ENCODE peak calls at places on chromosome 9, in five cellular contexts. C is tibial artery, L is uterus, P is ovary, U is A549. G is an unnamed sample. For H3K9me3, the result is how much of the 10 kb centered on the place peaks cover.

GRCh38 chr9:111527347-111527746 is 2.4 kb downstream of the ZNF483 start:
- DNase-seq in C (no peak), L (no peak), P (no peak), U (no peak), G (no peak)

GRCh38 chr9:89853931-89854330 is 249.1 kb downstream of the GADD45G start:
- DNase-seq in C (no peak), L (peak), P (no peak), U (no peak), G (no peak)

GRCh38 chr9:77375956-77376532 is 198.7 kb downstream of the VPS13A start:
- DNase-seq in C (no peak), L (no peak), P (no peak), U (no peak), G (no peak)

GRCh38 chr9:136711751-136712689 is at the start of gene DIPK1B:
- DNase-seq in C (no peak), L (no peak), P (peak), U (no peak), G (no peak)

GRCh38 chr9:123217148-123217585 is 51.2 kb downstream of the STRBP start:
- DNase-seq in C (no peak), L (no peak), P (no peak), U (no peak), G (no peak)

GRCh38 chr9:122788831-122789230 is at the start of gene OR5C1:
- DNase-seq in C (no peak), L (no peak), P (no peak), U (no peak), G (no peak)

GRCh38 chr9:78221425-78221824 is 14.4 kb upstream of the CEP78 start:
- DNase-seq in C (no peak), L (no peak), P (no peak), U (no peak), G (no peak)

GRCh38 chr9:90559075-90560073 is 83.2 kb downstream of the DIRAS2 start:
- DNase-seq in C (no peak), L (no peak), P (no peak), U (no peak), G (no peak)

GRCh38 chr9:126612813-126613641 is 701 bp upstream of the LMX1B start:
- DNase-seq in C (peak), L (no peak), P (no peak), U (no peak), G (no peak)

GRCh38 chr9:75967556-75967955 is 77.1 kb downstream of the PCSK5 start:
- DNase-seq in C (no peak), L (no peak), P (no peak), U (no peak), G (no peak)

GRCh38 chr9:33127881-33128280 is 39.3 kb downstream of the B4GALT1 start:
- DNase-seq in C (no peak), L (no peak), P (no peak), U (no peak), G (no peak)

GRCh38 chr9:91680998-91681397 is 257.4 kb upstream of the NFIL3 start:
- DNase-seq in C (no peak), L (no peak), P (no peak), U (no peak), G (no peak)

GRCh38 chr9:16044116-16044881 is 491.5 kb downstream of the CCDC171 start:
- DNase-seq in C (no peak), L (no peak), P (no peak), U (no peak), G (no peak)

GRCh38 chr9:92384373-92384772 is 20.0 kb downstream of the OGN start:
- DNase-seq in C (no peak), L (no peak), P (no peak), U (no peak), G (no peak)

GRCh38 chr9:102594216-102594615 is 400.9 kb upstream of the CYLC2 start:
- DNase-seq in C (no peak), L (no peak), P (no peak), U (no peak), G (no peak)

GRCh38 chr9:32351845-32352244 is 32.6 kb upstream of the ACO1 start:
- DNase-seq in C (no peak), L (no peak), P (no peak), U (peak), G (no peak)

GRCh38 chr9:19479874-19480273 is 71.1 kb downstream of the ACER2 start:
- DNase-seq in C (no peak), L (no peak), P (no peak), U (no peak), G (no peak)

GRCh38 chr9:138052635-138053320 is 175.2 kb downstream of the CACNA1B start:
- DNase-seq in C (no peak), L (no peak), P (no peak), U (no peak), G (no peak)

GRCh38 chr9:126613656-126614055 is at the start of gene LMX1B:
- DNase-seq in C (peak), L (no peak), P (no peak), U (peak), G (peak)

GRCh38 chr9:121609845-121610637 is 41.4 kb upstream of the DAB2IP start:
- DNase-seq in C (peak), L (peak), P (peak), U (peak), G (peak)

GRCh38 chr9:136312436-136312835 is 8.5 kb upstream of the CCDC187 start:
- DNase-seq in C (no peak), L (peak), P (peak), U (peak), G (peak)

GRCh38 chr9:123678878-123679329 is 251.0 kb downstream of the DENND1A start:
- DNase-seq in C (no peak), L (no peak), P (no peak), U (no peak), G (no peak)

GRCh38 chr9:1303911-1304310 is 253.8 kb downstream of the DMRT2 start:
- DNase-seq in C (no peak), L (no peak), P (no peak), U (no peak), G (no peak)

GRCh38 chr9:1296331-1296730 is 246.2 kb downstream of the DMRT2 start:
- DNase-seq in C (no peak), L (no peak), P (no peak), U (no peak), G (no peak)

GRCh38 chr9:1294641-1295040 is 244.5 kb downstream of the DMRT2 start:
- DNase-seq in C (no peak), L (no peak), P (no peak), U (no peak), G (no peak)

GRCh38 chr9:1298027-1298426 is 247.9 kb downstream of the DMRT2 start:
- DNase-seq in C (no peak), L (no peak), P (no peak), U (no peak), G (no peak)
- H3K9me3 ChIP-seq in C (under half), L (under half), P (under half), U (under half), G (under half)

GRCh38 chr9:8907863-8908262 is 1108.3 kb upstream of the DMAC1 start:
- DNase-seq in C (no peak), L (no peak), P (no peak), U (peak), G (no peak)
- H3K27ac ChIP-seq in C (no peak), L (no peak), P (no peak), U (no peak), G (no peak)

GRCh38 chr9:13088734-13089427 is 190.6 kb downstream of the MPDZ start:
- DNase-seq in C (peak), L (no peak), P (peak), U (peak), G (no peak)
- TF ChIP-seq CTCF in C (peak), L (peak), P (peak), U (peak), G (peak)

GRCh38 chr9:100359057-100359456 is 6.3 kb upstream of the TEX10 start:
- DNase-seq in C (no peak), L (no peak), P (no peak), U (no peak), G (no peak)
- H3K9me3 ChIP-seq in C (under half), L (under half), P (under half), U (under half), G (under half)

DNA sequence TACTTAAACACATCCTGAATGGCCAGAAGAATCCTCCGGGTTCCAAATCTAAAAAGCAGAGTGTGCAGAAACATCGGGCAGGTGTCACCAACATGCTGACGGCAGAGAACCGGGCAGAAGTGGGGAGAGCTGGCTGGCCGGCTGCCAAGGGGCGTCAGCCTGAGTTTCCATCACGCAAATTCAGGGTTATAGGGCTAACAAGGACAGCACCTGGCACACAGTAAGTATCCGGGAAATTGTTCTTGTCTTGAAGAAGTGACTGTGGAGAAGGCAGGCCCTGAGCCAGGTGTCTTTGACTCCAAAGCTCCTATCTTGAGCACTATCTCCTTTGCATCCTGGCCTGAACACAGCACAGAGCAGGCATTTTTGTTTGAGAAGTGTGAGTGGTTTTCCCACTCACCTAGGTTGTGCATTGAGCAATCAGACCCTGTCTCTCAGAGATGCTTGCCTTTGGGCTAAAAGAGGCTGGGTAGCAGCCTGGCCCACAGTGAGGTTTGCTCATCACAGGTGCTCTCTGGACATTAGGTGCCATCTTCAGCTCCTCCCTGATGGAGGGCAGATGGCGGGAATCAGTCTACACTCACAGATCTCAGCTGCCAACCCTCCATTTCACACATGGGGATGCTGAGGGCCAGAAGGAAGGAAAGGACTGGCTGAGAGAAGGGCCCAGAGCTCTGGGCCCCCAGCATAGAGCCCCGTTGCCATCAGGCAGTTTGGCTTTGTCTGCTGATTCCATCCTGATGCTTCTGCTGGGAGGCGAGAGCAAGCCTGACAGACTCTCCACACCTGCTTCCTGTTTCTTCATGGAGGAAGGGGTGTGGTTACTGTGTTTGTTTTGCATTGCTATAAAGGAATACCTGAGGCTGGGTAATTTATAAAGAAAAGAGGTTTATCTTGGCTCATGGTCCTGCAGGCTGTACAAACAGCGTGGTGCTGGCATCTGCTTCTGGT is 52.8 kb downstream of the WHRN start:
- DNase-seq in C (no peak), L (no peak), P (no peak), U (no peak), G (no peak)
- H3K27ac ChIP-seq in C (no peak), L (peak), P (no peak), U (no peak), G (no peak)

GRCh38 chr9:4327504-4328191 is 27.8 kb upstream of the GLIS3 start:
- DNase-seq in C (no peak), L (no peak), P (no peak), U (no peak), G (peak)
- TF ChIP-seq CTCF in C (no peak), L (no peak), P (no peak), U (no peak), G (no peak)

DNA sequence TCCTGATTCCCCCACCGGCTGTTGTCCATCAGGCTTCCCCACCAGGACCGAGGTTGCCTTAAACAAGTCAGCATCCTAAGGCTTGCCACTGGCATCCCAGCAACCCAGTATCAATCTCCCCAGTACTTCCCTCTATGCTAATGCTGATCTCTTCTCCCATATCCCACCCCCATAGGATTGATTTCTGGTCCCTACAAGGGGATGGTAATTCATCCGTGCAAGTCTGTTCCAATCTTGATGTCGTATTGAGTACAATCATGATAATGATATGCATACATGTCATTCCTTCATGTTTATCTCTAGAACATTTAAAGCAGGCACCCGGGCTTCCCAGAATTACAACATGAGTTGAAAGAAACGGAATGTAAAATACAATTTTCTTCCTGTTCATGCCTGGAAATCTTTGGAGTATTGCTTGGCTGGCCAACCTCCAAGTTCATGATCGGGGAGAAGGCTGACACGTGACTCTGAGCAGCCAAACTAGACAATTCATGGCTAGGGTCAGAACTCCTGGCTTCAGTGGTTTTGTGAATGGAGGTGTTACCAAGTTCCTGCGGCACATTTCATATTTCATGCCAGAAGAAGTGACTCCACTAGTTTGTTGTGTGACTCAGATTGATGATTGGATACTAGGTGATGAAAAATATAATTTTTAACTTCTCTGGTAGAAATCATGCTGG is 66.7 kb downstream of the C9orf152 start:
- DNase-seq in C (peak), L (peak), P (no peak), U (peak), G (peak)
- H3K9me3 ChIP-seq in C (under half), L (under half), P (under half), U (under half), G (under half)

GRCh38 chr9:134393582-134394280 is 67.5 kb downstream of the RXRA start:
- DNase-seq in C (no peak), L (no peak), P (no peak), U (no peak), G (no peak)
- H3K27ac ChIP-seq in C (no peak), L (no peak), P (no peak), U (no peak), G (no peak)

GRCh38 chr9:2800385-2801179 is 43.3 kb downstream of the PUM3 start:
- DNase-seq in C (no peak), L (no peak), P (no peak), U (no peak), G (peak)
- TF ChIP-seq CTCF in C (no peak), L (no peak), P (peak), U (no peak), G (peak)